ENCODE peak calls at places on chromosomes 7 and 10, in eight cellular contexts. G is PC-3; R is BE2C; L is H1; Z is PC-9; X is SJSA1; C is CD8-positive, alpha-beta memory T cell; O is transverse colon. P is an unnamed sample. For H3K4me1 and H3K27me3, the result is how much of the 10 kb centered on the place peaks cover.

GRCh38 chr10:48609899-48610584 is 5.2 kb upstream of the ARHGAP22 start:
- DNase-seq in O (no peak), L (no peak), X (no peak), C (no peak), G (no peak), Z (no peak), R (no peak), P (no peak)

GRCh38 chr7:107228291-107228690 is 59.5 kb downstream of the HBP1 start:
- DNase-seq in Z (no peak), O (no peak), C (no peak), L (no peak), G (peak), X (no peak), R (no peak), P (no peak)

GRCh38 chr10:59536576-59537014 is 173.1 kb downstream of the SLC16A9 start:
- DNase-seq in Z (no peak), O (no peak), R (peak), L (no peak), G (no peak), X (no peak), C (no peak), P (peak)

GRCh38 chr10:94219829-94220228 is 142.9 kb downstream of the NOC3L start:
- DNase-seq in O (no peak), G (no peak), L (no peak), R (no peak), Z (no peak), C (no peak), X (no peak), P (no peak)

GRCh38 chr7:28755255-28755654 is 202.9 kb downstream of the TRIL start:
- DNase-seq in O (no peak), C (no peak), X (no peak), R (no peak), Z (no peak), L (no peak), G (peak), P (no peak)

GRCh38 chr7:149454750-149455149 is 6.1 kb downstream of the ZNF777 start:
- DNase-seq in L (no peak), O (no peak), G (no peak), R (no peak), Z (no peak), C (no peak), X (no peak), P (no peak)

GRCh38 chr10:13820591-13821377 is 234.0 kb downstream of the PRPF18 start:
- DNase-seq in O (no peak), C (no peak), L (no peak), X (no peak), Z (no peak), G (no peak), R (no peak), P (no peak)

GRCh38 chr10:119139464-119140067 is 25.9 kb downstream of the SFXN4 start:
- DNase-seq in C (peak), Z (no peak), L (peak), X (peak), G (peak), R (peak), O (no peak), P (peak)

GRCh38 chr7:18167815-18168214 is 140.2 kb upstream of the PRPS1L1 start:
- DNase-seq in O (no peak), L (no peak), X (no peak), G (no peak), R (no peak), Z (no peak), C (no peak), P (no peak)

GRCh38 chr7:37289781-37290180 is 158.9 kb downstream of the ELMO1 start:
- DNase-seq in Z (no peak), X (no peak), L (no peak), G (no peak), R (peak), C (no peak), O (no peak), P (no peak)

GRCh38 chr7:47771301-47771989 is 176.8 kb downstream of the PKD1L1 start:
- DNase-seq in R (no peak), O (no peak), Z (no peak), G (no peak), L (no peak), X (peak), C (no peak), P (no peak)

GRCh38 chr7:7912937-7913336 is 55.7 kb upstream of the GLCCI1 start:
- DNase-seq in R (no peak), L (no peak), C (no peak), Z (no peak), X (no peak), O (no peak), G (no peak), P (no peak)
- H3K4me3 ChIP-seq in R (no peak), L (no peak), C (no peak), Z (no peak), X (no peak), O (no peak), G (no peak), P (no peak)

GRCh38 chr7:22443370-22444180 is 56.4 kb downstream of the STEAP1B start:
- DNase-seq in O (peak), R (no peak), G (peak), L (no peak), C (no peak), X (no peak), Z (peak), P (peak)

GRCh38 chr7:22442887-22443369 is 57.1 kb downstream of the STEAP1B start:
- DNase-seq in G (no peak), Z (peak), L (no peak), C (no peak), O (no peak), R (no peak), X (no peak), P (no peak)

GRCh38 chr7:22444181-22444966 is 55.6 kb downstream of the STEAP1B start:
- DNase-seq in R (no peak), O (peak), G (peak), C (no peak), X (no peak), Z (no peak), L (no peak), P (peak)

GRCh38 chr7:22441157-22441556 is 58.8 kb downstream of the STEAP1B start:
- DNase-seq in O (no peak), G (no peak), X (no peak), Z (no peak), R (no peak), C (no peak), L (no peak), P (no peak)

DNA sequence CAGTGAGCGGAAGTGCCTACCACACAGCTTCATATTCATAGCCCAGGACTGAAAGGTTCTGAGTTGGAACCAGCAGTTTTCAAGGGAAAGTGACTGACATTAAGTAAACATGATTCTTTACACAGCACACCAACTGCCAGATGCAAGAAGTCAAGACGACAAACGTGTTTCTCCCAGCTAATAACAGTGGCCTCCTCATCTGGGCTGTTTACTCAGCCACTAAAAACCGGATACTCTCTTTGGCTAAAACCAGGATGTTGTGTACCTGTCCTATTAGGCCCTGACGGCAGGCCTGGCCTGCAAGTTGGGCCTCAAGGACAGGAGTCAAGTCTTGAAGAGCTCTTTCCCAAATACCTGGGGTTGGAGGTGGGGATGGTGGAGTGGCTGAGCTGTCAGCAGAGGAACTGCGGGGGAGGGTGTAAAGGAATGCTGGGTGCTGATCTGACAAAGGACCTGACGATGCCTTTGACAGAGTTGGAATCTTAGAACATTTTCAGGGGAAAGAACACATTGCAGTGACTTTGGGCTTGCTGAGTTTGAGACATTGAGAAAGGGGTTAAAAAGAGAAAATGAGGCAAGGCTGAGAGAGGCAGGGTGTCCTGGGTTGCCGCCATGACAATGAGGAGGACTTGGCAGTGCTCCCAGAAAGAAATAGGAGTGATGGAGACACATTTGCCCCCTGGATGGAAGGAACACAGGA is 57.7 kb downstream of the STEAP1B start:
- DNase-seq in O (no peak), G (peak), C (no peak), L (no peak), X (no peak), R (no peak), Z (no peak), P (no peak)
- H3K4me1 ChIP-seq in O (under half), G (under half), C (under half), L (under half), X (under half), R (under half), Z (under half), P (under half)

DNA sequence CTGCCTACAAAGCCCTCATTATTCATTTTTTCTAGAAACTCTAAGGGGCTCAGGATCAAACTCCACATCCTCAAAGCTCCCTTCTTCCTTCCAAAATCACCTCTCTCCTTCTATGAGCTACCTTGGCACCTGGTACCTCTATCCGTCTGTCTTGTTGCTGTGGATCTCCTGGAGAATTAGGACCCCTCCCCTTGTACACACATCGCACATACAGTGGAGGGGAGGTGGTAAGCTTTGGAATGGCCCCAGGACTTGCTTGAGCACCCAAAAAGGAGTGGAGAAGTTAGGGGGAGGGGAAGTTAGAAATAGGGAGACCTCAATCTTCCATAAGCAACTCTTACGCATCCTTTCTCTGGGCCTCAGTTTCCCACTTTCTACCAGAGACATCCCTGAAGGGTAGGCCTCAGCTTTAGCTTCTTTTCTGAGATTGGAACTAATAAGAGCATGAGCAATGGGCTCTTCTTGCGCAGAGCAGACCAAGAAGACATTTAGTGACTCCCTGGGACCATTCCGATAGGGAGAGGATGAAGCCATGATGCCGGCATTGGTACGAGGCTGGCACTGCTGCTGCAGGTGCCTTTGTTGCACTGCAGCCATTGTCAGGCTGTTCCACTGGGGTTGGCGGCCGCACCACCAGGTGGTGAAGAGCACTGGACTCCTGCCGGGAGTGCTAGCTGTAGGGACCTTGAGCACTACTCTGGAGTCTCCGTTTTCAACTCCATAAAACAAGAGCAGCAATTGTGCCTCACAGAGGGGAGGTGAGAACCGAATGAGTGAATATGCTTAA is 4.5 kb downstream of the CYP26C1 start:
- DNase-seq in R (no peak), C (no peak), L (no peak), G (no peak), Z (no peak), X (no peak), O (no peak), P (no peak)
- H3K27me3 ChIP-seq in R (under half), C (under half), L (half or more), G (under half), Z (under half), X (under half), O (half or more), P (under half)

DNA sequence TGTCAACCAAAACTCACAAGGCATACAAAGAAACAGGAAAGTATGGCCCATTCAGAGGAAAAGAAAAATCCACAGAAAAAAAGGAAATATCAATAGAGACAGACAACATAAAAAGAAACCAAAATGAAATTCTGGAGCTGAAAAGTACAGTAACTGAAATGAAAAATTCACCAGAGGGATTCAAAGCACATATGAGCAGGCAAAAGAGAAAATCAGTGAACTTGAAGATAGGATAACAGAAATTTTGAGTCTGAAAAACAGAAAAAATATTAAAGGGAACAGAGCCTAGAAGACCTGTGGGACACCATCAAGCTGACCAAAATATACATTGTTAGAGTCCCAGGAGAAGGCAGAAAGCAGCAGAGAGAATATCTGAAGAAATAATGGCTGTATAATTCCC is 60.6 kb downstream of the XPNPEP1 start:
- DNase-seq in X (no peak), O (no peak), C (no peak), L (no peak), Z (no peak), G (no peak), R (no peak), P (no peak)
- H3K4me3 ChIP-seq in X (no peak), O (no peak), C (no peak), L (no peak), Z (no peak), G (no peak), R (no peak), P (no peak)

GRCh38 chr10:79231908-79232307 is 115.4 kb upstream of the PPIF start:
- DNase-seq in L (no peak), R (no peak), Z (no peak), O (no peak), G (no peak), X (no peak), C (no peak), P (no peak)
- H3K4me1 ChIP-seq in L (under half), R (under half), Z (under half), O (under half), G (under half), X (under half), C (under half), P (under half)

GRCh38 chr7:124764071-124764846 is 1.3 kb downstream of the GPR37 start:
- DNase-seq in O (no peak), L (no peak), X (no peak), R (no peak), G (peak), C (no peak), Z (no peak), P (no peak)
- H3K27me3 ChIP-seq in O (under half), L (under half), X (under half), R (under half), G (under half), C (under half), Z (under half), P (under half)

DNA sequence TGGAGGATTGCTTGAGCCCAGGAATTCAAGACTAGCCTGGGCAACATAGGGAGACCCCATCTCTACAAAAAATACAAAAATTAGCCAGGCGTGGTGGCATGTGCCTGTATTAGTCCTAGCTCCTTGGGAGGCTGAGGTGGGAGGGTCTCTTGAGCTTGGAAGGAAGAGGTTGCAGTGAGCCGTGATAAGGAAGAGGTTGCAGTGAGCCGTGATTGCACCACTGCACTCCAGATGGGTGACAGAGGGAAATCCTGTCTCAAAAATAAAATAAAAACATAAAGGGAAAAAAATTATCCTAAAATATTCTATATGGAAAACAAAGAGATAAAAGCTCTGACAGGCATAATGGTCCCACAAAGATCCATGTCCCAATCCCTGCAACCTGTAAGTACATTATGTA is 87.9 kb upstream of the KAT6B start:
- DNase-seq in G (no peak), O (no peak), R (no peak), X (no peak), Z (no peak), L (no peak), C (no peak), P (no peak)
- H3K4me3 ChIP-seq in G (no peak), O (no peak), R (no peak), X (no peak), Z (no peak), L (no peak), C (no peak), P (no peak)